ENCODE peak calls at places on chromosomes 5 and 9, in eight cellular contexts. R is AG04450; K is endothelial cell of umbilical vein; F is lower leg skin; P is tibial artery; S is right lobe of liver; Z is testis; A is CD8-positive, alpha-beta T cell. W is an unnamed sample.

GRCh38 chr9:109150925-109151547 is 16.0 kb downstream of the FRRS1L start:
- DNase-seq in R (no peak), K (no peak), F (no peak), P (no peak), S (no peak), Z (no peak), A (no peak), W (peak)

GRCh38 chr5:162654661-162655406 is 587.3 kb downstream of the GABRG2 start:
- DNase-seq in R (no peak), K (no peak), F (no peak), P (no peak), S (no peak), Z (no peak), A (no peak), W (no peak)

GRCh38 chr5:101977729-101978345 is 318.2 kb downstream of the SLCO4C1 start:
- DNase-seq in R (peak), K (peak), F (no peak), P (no peak), S (no peak), Z (no peak), A (no peak), W (peak)

GRCh38 chr5:153480401-153480800 is 10.1 kb upstream of the GRIA1 start:
- DNase-seq in R (no peak), K (no peak), F (no peak), P (no peak), S (no peak), Z (no peak), A (no peak), W (peak)

GRCh38 chr5:149959406-149960236 is 937 bp upstream of the SLC26A2 start:
- DNase-seq in R (no peak), K (peak), F (no peak), P (no peak), S (no peak), Z (no peak), A (no peak), W (peak)

GRCh38 chr9:129010267-129010975 is 17.7 kb downstream of the SH3GLB2 start:
- DNase-seq in R (no peak), K (no peak), F (no peak), P (no peak), S (no peak), Z (no peak), A (no peak), W (no peak)

GRCh38 chr5:3027866-3028635 is 276.6 kb upstream of the IRX2 start:
- DNase-seq in R (no peak), K (no peak), F (no peak), P (no peak), S (no peak), Z (no peak), A (no peak), W (no peak)

GRCh38 chr9:133113928-133114351 is 7.1 kb downstream of the RALGDS start:
- DNase-seq in R (no peak), K (no peak), F (peak), P (no peak), S (peak), Z (no peak), A (no peak), W (no peak)

GRCh38 chr5:160312139-160312959 is at the start of gene CCNJL:
- DNase-seq in R (no peak), K (peak), F (no peak), P (no peak), S (peak), Z (peak), A (no peak), W (peak)

GRCh38 chr9:33868430-33869000 is 51.6 kb downstream of the UBE2R2 start:
- DNase-seq in R (no peak), K (peak), F (no peak), P (no peak), S (no peak), Z (no peak), A (no peak), W (no peak)

GRCh38 chr5:34817558-34818351 is 21.2 kb upstream of the TTC23L start:
- DNase-seq in R (no peak), K (no peak), F (no peak), P (no peak), S (no peak), Z (no peak), A (no peak), W (no peak)

GRCh38 chr5:72328172-72328571 is 8.0 kb downstream of the PTCD2 start:
- DNase-seq in R (no peak), K (no peak), F (no peak), P (no peak), S (peak), Z (no peak), A (no peak), W (peak)

GRCh38 chr9:134323741-134324358 is 2.4 kb upstream of the RXRA start:
- DNase-seq in R (no peak), K (no peak), F (no peak), P (peak), S (peak), Z (peak), A (no peak), W (peak)

GRCh38 chr5:115565233-115565632 is 20.7 kb upstream of the FEM1C start:
- DNase-seq in R (no peak), K (no peak), F (no peak), P (no peak), S (no peak), Z (no peak), A (no peak), W (no peak)

GRCh38 chr9:80163889-80164288 is 592.1 kb downstream of the TLE4 start:
- DNase-seq in R (no peak), K (no peak), F (no peak), P (no peak), S (no peak), Z (no peak), A (no peak), W (no peak)

GRCh38 chr5:178351221-178351825 is 118.7 kb upstream of the PHYKPL start:
- DNase-seq in R (no peak), K (no peak), F (no peak), P (no peak), S (peak), Z (no peak), A (no peak), W (no peak)

GRCh38 chr5:10689391-10690081 is 71.5 kb downstream of the DAP start:
- DNase-seq in R (no peak), K (peak), F (no peak), P (peak), S (no peak), Z (peak), A (no peak), W (peak)

GRCh38 chr5:116358015-116358523 is 216.6 kb downstream of the SEMA6A start:
- DNase-seq in R (no peak), K (no peak), F (no peak), P (no peak), S (no peak), Z (no peak), A (no peak), W (no peak)

GRCh38 chr5:72066658-72067057 is 40.6 kb upstream of the MAP1B start:
- DNase-seq in R (peak), K (no peak), F (no peak), P (no peak), S (no peak), Z (no peak), A (no peak), W (peak)

DNA sequence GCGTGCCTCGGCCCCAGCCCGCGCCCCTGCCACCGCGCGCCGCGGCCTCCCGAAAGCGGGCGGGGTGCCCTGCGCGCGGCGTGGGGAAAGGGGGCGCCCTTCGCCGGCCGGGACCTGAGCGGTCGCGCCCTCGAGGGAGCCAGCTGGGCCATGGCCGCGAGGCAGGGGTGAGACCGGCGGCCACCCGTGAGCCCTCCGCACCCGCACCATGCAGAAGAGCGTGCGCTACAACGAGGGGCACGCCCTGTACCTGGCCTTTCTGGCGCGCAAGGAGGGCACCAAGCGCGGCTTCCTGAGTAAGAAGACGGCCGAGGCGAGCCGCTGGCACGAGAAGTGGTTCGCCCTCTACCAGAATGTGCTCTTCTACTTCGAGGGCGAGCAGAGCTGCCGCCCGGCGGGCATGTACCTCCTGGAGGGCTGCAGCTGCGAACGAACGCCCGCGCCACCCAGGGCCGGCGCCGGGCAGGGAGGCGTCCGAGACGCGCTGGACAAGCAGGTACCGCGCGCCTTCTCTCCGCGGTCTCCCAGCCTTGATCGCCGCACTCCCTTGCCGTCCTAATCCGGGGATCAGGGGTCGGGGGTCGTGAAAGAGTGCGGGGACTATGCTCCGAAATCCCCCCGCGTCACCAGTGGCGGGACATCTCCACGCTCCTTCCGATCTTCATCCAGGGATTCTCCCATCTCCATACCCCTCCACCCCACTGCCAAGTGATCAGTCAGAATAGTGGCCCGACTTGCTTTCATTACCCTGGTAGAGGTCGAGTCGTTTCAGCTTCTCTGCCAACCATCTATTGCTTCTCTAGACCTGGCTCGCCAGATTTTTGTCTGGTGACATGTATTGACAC is 590 bp downstream of the RASGRF2 start:
- DNase-seq in R (no peak), K (peak), F (no peak), P (no peak), S (peak), Z (peak), A (peak), W (peak)
- TF ChIP-seq CTCF in R (peak), K (peak), F (no peak), P (no peak), S (no peak), Z (no peak), A (no peak), W (no peak)

DNA sequence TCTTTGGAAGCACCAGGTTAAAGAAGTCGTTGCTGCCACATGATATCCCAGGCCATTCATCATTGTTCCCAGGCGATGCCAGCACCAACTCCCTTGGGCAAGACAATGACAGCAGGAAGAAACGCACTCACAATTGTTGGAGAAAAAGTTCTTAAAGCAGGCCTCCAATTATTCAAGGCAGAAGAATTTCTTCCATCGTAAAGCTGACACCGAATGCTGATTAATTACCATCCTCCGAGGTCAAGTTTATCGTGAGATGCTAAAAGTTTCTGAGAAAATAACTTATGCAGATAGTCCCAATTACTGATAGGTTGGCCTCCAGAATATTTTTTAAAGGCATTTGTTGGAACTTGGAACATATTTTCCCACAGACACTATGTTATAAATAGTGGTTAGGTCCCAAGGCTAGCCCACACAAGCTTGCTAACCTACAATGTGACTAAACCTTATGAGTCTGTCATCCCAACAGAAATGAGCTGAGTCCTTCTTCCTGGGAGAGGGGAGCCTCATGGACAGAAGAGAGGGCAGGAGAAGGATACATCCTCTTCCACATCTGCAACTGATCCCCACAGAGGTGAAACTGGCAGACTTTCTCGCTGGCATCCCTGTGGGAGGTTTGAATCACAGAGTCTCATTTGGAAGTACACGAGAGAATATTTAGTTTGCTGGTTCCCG is 202.4 kb upstream of the TBC1D2 start:
- DNase-seq in R (no peak), K (no peak), F (peak), P (no peak), S (no peak), Z (no peak), A (no peak), W (peak)
- H3K4me3 ChIP-seq in R (no peak), K (no peak), F (no peak), P (no peak), S (no peak), Z (no peak), A (no peak), W (no peak)

GRCh38 chr9:89175739-89176360 is 2.8 kb downstream of the SHC3 start:
- DNase-seq in R (no peak), K (no peak), F (peak), P (no peak), S (no peak), Z (no peak), A (no peak), W (no peak)
- TF ChIP-seq CTCF in R (peak), K (no peak), F (no peak), P (no peak), S (no peak), Z (no peak), A (no peak), W (no peak)

GRCh38 chr5:169978744-169979143 is 1.6 kb downstream of the INSYN2B start:
- DNase-seq in R (no peak), K (no peak), F (no peak), P (no peak), S (no peak), Z (no peak), A (no peak), W (no peak)

GRCh38 chr5:169980418-169981053 is at the start of gene INSYN2B:
- DNase-seq in R (peak), K (peak), F (peak), P (peak), S (no peak), Z (peak), A (no peak), W (peak)

GRCh38 chr5:169974121-169974770 is 6.0 kb downstream of the INSYN2B start:
- DNase-seq in R (no peak), K (no peak), F (no peak), P (no peak), S (no peak), Z (no peak), A (no peak), W (no peak)

DNA sequence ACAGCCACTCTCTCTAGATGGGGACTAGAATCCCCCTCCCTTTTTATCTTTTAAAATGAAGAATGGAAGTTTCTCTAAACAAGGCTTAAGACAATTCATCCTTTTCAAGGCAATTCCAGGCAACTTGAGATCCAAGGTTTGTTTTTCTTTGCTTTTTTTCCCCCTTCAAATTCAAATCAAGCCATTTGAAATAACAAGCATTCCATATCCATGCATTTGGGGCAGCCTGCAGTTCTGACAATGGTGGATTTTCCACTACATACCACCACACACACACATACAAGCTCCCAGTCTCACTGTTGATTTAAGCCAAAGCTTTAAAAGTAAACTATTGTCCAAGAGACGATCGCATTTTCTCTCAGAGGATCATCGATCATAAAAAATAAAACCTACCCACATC is 424 bp downstream of the INSYN2B start:
- DNase-seq in R (no peak), K (no peak), F (no peak), P (no peak), S (no peak), Z (no peak), A (no peak), W (no peak)
- H3K4me3 ChIP-seq in R (peak), K (peak), F (no peak), P (no peak), S (no peak), Z (no peak), A (no peak), W (peak)

GRCh38 chr5:21919417-21920022 is 933.6 kb downstream of the CDH12 start:
- DNase-seq in R (no peak), K (peak), F (no peak), P (no peak), S (no peak), Z (no peak), A (no peak), W (peak)
- TF ChIP-seq CTCF in R (peak), K (peak), F (no peak), P (peak), S (peak), Z (no peak), A (no peak), W (peak)

GRCh38 chr9:136664000-136664798 is 1.5 kb downstream of the EGFL7 start:
- DNase-seq in R (no peak), K (no peak), F (no peak), P (no peak), S (no peak), Z (no peak), A (no peak), W (no peak)
- H3K4me3 ChIP-seq in R (no peak), K (peak), F (peak), P (peak), S (peak), Z (peak), A (no peak), W (no peak)

GRCh38 chr9:38136386-38136785 is 67.4 kb upstream of the SHB start:
- DNase-seq in R (no peak), K (no peak), F (no peak), P (no peak), S (no peak), Z (no peak), A (no peak), W (no peak)

GRCh38 chr9:38132956-38133355 is 63.9 kb upstream of the SHB start:
- DNase-seq in R (no peak), K (no peak), F (peak), P (no peak), S (no peak), Z (no peak), A (no peak), W (no peak)

GRCh38 chr9:38134578-38134977 is 65.6 kb upstream of the SHB start:
- DNase-seq in R (no peak), K (no peak), F (no peak), P (no peak), S (no peak), Z (no peak), A (no peak), W (no peak)

GRCh38 chr9:38131729-38132128 is 62.7 kb upstream of the SHB start:
- DNase-seq in R (no peak), K (no peak), F (peak), P (no peak), S (no peak), Z (no peak), A (no peak), W (no peak)

GRCh38 chr9:38133595-38133994 is 64.6 kb upstream of the SHB start:
- DNase-seq in R (no peak), K (no peak), F (no peak), P (no peak), S (no peak), Z (no peak), A (no peak), W (no peak)
- TF ChIP-seq CTCF in R (no peak), K (no peak), F (no peak), P (no peak), S (peak), Z (no peak), A (no peak), W (no peak)

GRCh38 chr5:128966846-128967245 is 1.6 kb downstream of the SLC27A6 start:
- DNase-seq in R (no peak), K (no peak), F (no peak), P (no peak), S (no peak), Z (no peak), A (no peak), W (peak)

GRCh38 chr5:128962211-128962610 is 3.1 kb upstream of the SLC27A6 start:
- DNase-seq in R (no peak), K (no peak), F (no peak), P (no peak), S (no peak), Z (no peak), A (no peak), W (no peak)

GRCh38 chr5:128966375-128966774 is 1.1 kb downstream of the SLC27A6 start:
- DNase-seq in R (no peak), K (no peak), F (no peak), P (no peak), S (no peak), Z (peak), A (no peak), W (no peak)

GRCh38 chr5:128965011-128965637 is at the start of gene SLC27A6:
- DNase-seq in R (no peak), K (no peak), F (no peak), P (no peak), S (no peak), Z (peak), A (no peak), W (peak)

GRCh38 chr5:128965638-128966302 is 482 bp downstream of the SLC27A6 start:
- DNase-seq in R (no peak), K (no peak), F (no peak), P (no peak), S (no peak), Z (peak), A (no peak), W (no peak)
- H3K4me3 ChIP-seq in R (no peak), K (peak), F (no peak), P (no peak), S (no peak), Z (peak), A (no peak), W (peak)

GRCh38 chr9:2602704-2603116 is 18.9 kb upstream of the VLDLR start:
- DNase-seq in R (peak), K (no peak), F (no peak), P (no peak), S (no peak), Z (no peak), A (no peak), W (peak)

GRCh38 chr9:2597483-2597882 is 24.1 kb upstream of the VLDLR start:
- DNase-seq in R (no peak), K (no peak), F (no peak), P (no peak), S (no peak), Z (no peak), A (no peak), W (no peak)

GRCh38 chr9:2599896-2600295 is 21.7 kb upstream of the VLDLR start:
- DNase-seq in R (no peak), K (no peak), F (no peak), P (no peak), S (no peak), Z (no peak), A (no peak), W (no peak)

GRCh38 chr9:2601785-2602378 is 19.7 kb upstream of the VLDLR start:
- DNase-seq in R (no peak), K (no peak), F (no peak), P (no peak), S (no peak), Z (no peak), A (no peak), W (no peak)

GRCh38 chr9:2600307-2600706 is 21.3 kb upstream of the VLDLR start:
- DNase-seq in R (no peak), K (no peak), F (no peak), P (no peak), S (no peak), Z (no peak), A (no peak), W (no peak)
- TF ChIP-seq CTCF in R (no peak), K (no peak), F (no peak), P (no peak), S (peak), Z (no peak), A (no peak), W (no peak)